ENCODE peak calls at places on chromosomes 4 and X, in five cellular contexts. L, V, G, M and U are unnamed samples.

GRCh38 chr4:143185253-143186107 is 763 bp downstream of the USP38 start:
- DNase-seq in L (peak; percentile 8), V (no peak), G (peak; percentile 46), M (no peak), U (peak; percentile 16)

GRCh38 chr4:119570401-119570800 is 58.2 kb downstream of the PDE5A start:
- DNase-seq in L (peak; percentile 68), V (no peak), G (no peak), M (no peak), U (no peak)

GRCh38 chr4:111649308-111649707 is 495.9 kb upstream of the FAM241A start:
- DNase-seq in L (no peak), V (no peak), G (no peak), M (no peak), U (no peak)

GRCh38 chr4:5452156-5452555 is 256.2 kb downstream of the EVC2 start:
- DNase-seq in L (no peak), V (no peak), G (no peak), M (no peak), U (no peak)

GRCh38 chrX:30570505-30570904 is 7.1 kb downstream of the TASL start:
- DNase-seq in L (peak; percentile 26), V (no peak), G (peak; percentile 5), M (no peak), U (peak; percentile 2)

GRCh38 chr4:158259955-158260575 is 49.8 kb downstream of the TMEM144 start:
- DNase-seq in L (peak; percentile 42), V (no peak), G (peak; percentile 53), M (no peak), U (peak; percentile 9)

GRCh38 chr4:130576218-130576617 is 1480.3 kb downstream of the C4orf33 start:
- DNase-seq in L (no peak), V (no peak), G (no peak), M (no peak), U (no peak)

GRCh38 chrX:113651306-113651705 is 810.7 kb upstream of the AMOT start:
- DNase-seq in L (no peak), V (no peak), G (no peak), M (no peak), U (no peak)

GRCh38 chr4:8560265-8561047 is 19.7 kb upstream of the GPR78 start:
- DNase-seq in L (no peak), V (no peak), G (no peak), M (no peak), U (no peak)

GRCh38 chr4:2723751-2724150 is 32.4 kb downstream of the TNIP2 start:
- DNase-seq in L (no peak), V (no peak), G (no peak), M (no peak), U (no peak)

GRCh38 chrX:81377329-81377728 is 175.4 kb downstream of the SH3BGRL start:
- DNase-seq in L (peak; percentile 27), V (no peak), G (peak; percentile 36), M (no peak), U (peak; percentile 0)

GRCh38 chr4:122534776-122535175 is 78.3 kb upstream of the IL2 start:
- DNase-seq in L (no peak), V (no peak), G (no peak), M (no peak), U (no peak)

GRCh38 chrX:120486786-120487185 is 17.7 kb upstream of the LAMP2 start:
- DNase-seq in L (no peak), V (no peak), G (peak; percentile 41), M (no peak), U (peak; percentile 81)

GRCh38 chrX:68492583-68492982 is 6.3 kb upstream of the YIPF6 start:
- DNase-seq in L (no peak), V (no peak), G (no peak), M (no peak), U (no peak)

GRCh38 chr4:7371122-7371941 is 63.4 kb downstream of the PSAPL1 start:
- DNase-seq in L (peak; percentile 33), V (no peak), G (no peak), M (no peak), U (no peak)

GRCh38 chrX:139971394-139971749 is 6.1 kb upstream of the CXorf66 start:
- DNase-seq in L (no peak), V (no peak), G (no peak), M (no peak), U (no peak)

GRCh38 chr4:136036744-136037143 is 1495.5 kb downstream of the PCDH18 start:
- DNase-seq in L (peak; percentile 63), V (no peak), G (no peak), M (no peak), U (no peak)

GRCh38 chr4:84482564-84483563 is 16.2 kb downstream of the NKX6-1 start:
- DNase-seq in L (no peak), V (no peak), G (no peak), M (no peak), U (no peak)

GRCh38 chrX:150364347-150365050 is 1.4 kb downstream of the MAMLD1 start:
- DNase-seq in L (peak; percentile 6), V (peak; percentile 14), G (peak; percentile 20), M (no peak), U (no peak)

GRCh38 chr4:26727849-26728248 is 132.8 kb upstream of the STIM2 start:
- DNase-seq in L (no peak), V (no peak), G (no peak), M (no peak), U (no peak)

GRCh38 chr4:152348670-152349069 is 187.2 kb downstream of the FBXW7 start:
- DNase-seq in L (no peak), V (no peak), G (peak; percentile 31), M (no peak), U (no peak)

GRCh38 chr4:90419124-90419711 is 292.0 kb downstream of the CCSER1 start:
- DNase-seq in L (peak; percentile 37), V (no peak), G (peak; percentile 80), M (no peak), U (peak; percentile 16)

GRCh38 chr4:4625488-4625887 is 83.6 kb upstream of the STX18 start:
- DNase-seq in L (peak; percentile 84), V (no peak), G (no peak), M (no peak), U (no peak)

GRCh38 chr4:185924458-185924857 is 112.5 kb upstream of the SORBS2 start:
- DNase-seq in L (no peak), V (no peak), G (no peak), M (no peak), U (no peak)
- TF ChIP-seq POLR2A in L (no peak), V (no peak), G (no peak), M (no peak), U (no peak)

DNA sequence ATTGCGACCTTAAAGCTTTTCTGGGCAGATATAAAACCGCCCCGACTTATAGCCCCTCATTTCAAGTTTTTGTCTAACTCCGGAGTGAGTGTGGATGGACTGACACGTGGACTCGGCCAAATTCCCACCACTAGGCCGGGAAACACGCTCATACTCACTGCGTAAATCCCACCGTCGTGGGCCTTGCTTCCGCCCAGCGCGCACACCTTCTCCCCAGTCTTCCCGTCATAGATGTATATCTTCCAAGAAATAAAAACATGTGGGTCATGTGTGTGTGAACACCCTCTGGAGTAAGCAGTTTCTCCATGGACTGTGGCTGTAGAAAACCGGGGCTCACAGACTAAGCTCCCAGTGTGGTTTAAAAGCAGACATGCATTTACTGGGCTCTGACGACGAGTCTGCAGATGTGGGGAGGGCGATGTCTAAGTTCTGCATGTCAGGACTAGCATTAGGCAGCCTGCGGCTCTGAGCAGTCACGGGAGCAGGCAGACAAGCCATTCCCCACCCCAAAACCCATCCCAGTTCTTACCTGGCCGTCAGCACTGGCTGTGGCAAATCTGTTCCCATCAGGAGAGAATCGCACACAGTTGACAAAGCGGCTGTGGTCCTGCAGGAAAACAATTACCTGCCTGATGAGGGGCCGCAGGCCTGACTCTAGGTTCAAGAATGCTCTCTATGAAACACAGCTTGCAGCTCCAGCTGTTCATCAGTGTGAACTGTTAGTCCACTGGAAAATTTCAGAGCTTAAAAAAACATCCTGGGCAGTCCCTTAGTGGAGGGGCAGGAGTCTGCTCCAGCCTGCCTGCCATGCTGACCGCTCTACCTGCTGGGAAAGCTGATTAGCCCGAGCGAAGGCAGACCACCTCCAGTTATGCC is 28.2 kb downstream of the WDR1 start:
- DNase-seq in L (no peak), V (no peak), G (no peak), M (no peak), U (no peak)
- TF ChIP-seq POLR2A in L (no peak), V (no peak), G (no peak), M (no peak), U (no peak)

GRCh38 chrX:103630171-103630511 is 1.4 kb downstream of the TCEAL1 start:
- DNase-seq in L (no peak), V (no peak), G (no peak), M (no peak), U (no peak)

GRCh38 chrX:103631145-103631544 is 2.4 kb downstream of the TCEAL1 start:
- DNase-seq in L (no peak), V (no peak), G (no peak), M (no peak), U (no peak)

GRCh38 chrX:103629295-103630170 is 758 bp downstream of the TCEAL1 start:
- DNase-seq in L (peak; percentile 67), V (peak; percentile 33), G (peak; percentile 78), M (peak; percentile 40), U (peak; percentile 39)

GRCh38 chrX:103626855-103627254 is 1.9 kb upstream of the TCEAL1 start:
- DNase-seq in L (peak; percentile 55), V (no peak), G (peak; percentile 63), M (no peak), U (no peak)

DNA sequence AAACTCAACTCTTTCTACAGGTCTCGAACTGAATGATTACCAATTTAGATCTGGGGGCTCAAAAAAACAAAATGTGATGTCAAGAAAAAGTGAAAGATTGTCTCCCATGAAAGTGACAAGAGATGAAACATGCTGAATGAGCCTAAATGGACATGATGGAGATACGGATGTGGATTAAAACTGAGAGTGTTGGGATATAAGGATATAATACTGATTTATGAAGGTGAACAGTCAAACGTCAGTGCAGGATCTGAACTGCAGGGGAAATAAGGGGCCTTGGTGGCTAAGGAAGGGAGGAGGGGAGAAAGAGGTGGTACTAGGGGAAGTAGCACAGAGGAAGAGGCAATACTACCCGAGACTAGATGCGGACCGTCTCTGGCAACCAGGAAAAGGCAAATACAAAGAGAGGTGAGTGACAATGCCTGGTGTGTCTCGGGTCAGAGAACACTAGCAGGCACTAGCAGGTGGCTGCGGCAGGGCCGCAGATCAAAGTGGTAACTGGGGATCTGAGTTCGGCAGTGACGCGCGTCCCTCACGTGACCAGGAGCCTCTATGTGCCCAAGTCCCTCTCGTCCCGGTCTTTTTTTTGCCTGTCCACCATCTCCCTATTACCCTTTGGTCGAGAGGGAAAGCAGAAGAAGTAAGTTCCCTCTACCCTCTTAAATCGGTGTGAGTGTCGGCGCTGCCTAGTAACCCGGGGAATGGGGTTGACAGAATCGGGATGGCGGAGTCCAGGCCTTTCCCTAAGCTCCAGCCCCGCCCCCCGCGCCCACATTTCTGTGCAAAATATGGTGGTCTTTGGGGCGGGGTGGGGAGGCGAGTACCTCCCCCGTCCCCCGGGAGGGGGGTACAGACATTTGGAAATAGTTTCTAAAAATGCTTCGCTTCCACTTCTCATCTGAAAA is at the start of gene TCEAL1:
- DNase-seq in L (peak; percentile 27), V (peak; percentile 45), G (peak; percentile 62), M (peak; percentile 58), U (peak; percentile 61)
- TF ChIP-seq POLR2A in L (no peak), V (peak; percentile 64), G (no peak), M (no peak), U (peak; percentile 35)

GRCh38 chrX:132025085-132025484 is 2.0 kb downstream of the STK26 start:
- DNase-seq in L (no peak), V (no peak), G (no peak), M (no peak), U (peak; percentile 3)

GRCh38 chrX:132022115-132022862 is 813 bp upstream of the STK26 start:
- DNase-seq in L (no peak), V (no peak), G (peak; percentile 29), M (no peak), U (peak; percentile 2)

GRCh38 chrX:132023896-132024386 is 839 bp downstream of the STK26 start:
- DNase-seq in L (no peak), V (no peak), G (peak; percentile 1), M (no peak), U (no peak)

GRCh38 chrX:132022863-132023116 is 312 bp upstream of the STK26 start:
- DNase-seq in L (no peak), V (no peak), G (no peak), M (no peak), U (no peak)

GRCh38 chrX:132023117-132023895 is at the start of gene STK26:
- DNase-seq in L (no peak), V (peak; percentile 28), G (peak; percentile 50), M (peak; percentile 79), U (peak; percentile 44)
- TF ChIP-seq POLR2A in L (no peak), V (peak; percentile 44), G (no peak), M (peak; percentile 70), U (peak; percentile 54)